ENCODE peak calls at places on chromosomes 12 and 14, in eight cellular contexts. B, G, V, P, K, A, S and C are unnamed samples.

GRCh38 chr12:124654666-124655316 is 87.4 kb upstream of the NCOR2 start:
- DNase-seq in B (no peak), G (peak; percentile 74), V (no peak), P (no peak), K (no peak), A (peak; percentile 81), S (no peak), C (no peak)

GRCh38 chr14:31936100-31936499 is 141.0 kb upstream of the ARHGAP5 start:
- DNase-seq in B (no peak), G (no peak), V (no peak), P (no peak), K (no peak), A (no peak), S (no peak), C (no peak)

GRCh38 chr14:37721976-37722659 is 126.7 kb downstream of the TTC6 start:
- DNase-seq in B (no peak), G (no peak), V (peak; percentile 85), P (no peak), K (no peak), A (no peak), S (no peak), C (no peak)

GRCh38 chr12:2679068-2679815 is 115.5 kb upstream of the FKBP4 start:
- DNase-seq in B (no peak), G (no peak), V (no peak), P (no peak), K (no peak), A (peak; percentile 50), S (no peak), C (no peak)

GRCh38 chr14:69428289-69428998 is 30.0 kb downstream of the SLC39A9 start:
- DNase-seq in B (no peak), G (no peak), V (no peak), P (peak; percentile 54), K (no peak), A (no peak), S (no peak), C (peak; percentile 5)

GRCh38 chr12:25675808-25676207 is 122.7 kb upstream of the LMNTD1 start:
- DNase-seq in B (no peak), G (no peak), V (no peak), P (no peak), K (no peak), A (no peak), S (no peak), C (no peak)

GRCh38 chr14:104604461-104605449 is at the start of gene TMEM179:
- DNase-seq in B (peak; percentile 89), G (no peak), V (peak; percentile 13), P (peak; percentile 53), K (peak; percentile 76), A (peak; percentile 33), S (no peak), C (no peak)

GRCh38 chr12:109637341-109637740 is 63.7 kb downstream of the MVK start:
- DNase-seq in B (no peak), G (no peak), V (no peak), P (no peak), K (no peak), A (no peak), S (no peak), C (no peak)

GRCh38 chr14:35875296-35875695 is 49.2 kb downstream of the BRMS1L start:
- DNase-seq in B (no peak), G (no peak), V (no peak), P (no peak), K (no peak), A (no peak), S (peak; percentile 11), C (no peak)

GRCh38 chr14:105944632-105945610 is 418.5 kb downstream of the TMEM121 start:
- DNase-seq in B (no peak), G (peak; percentile 39), V (no peak), P (peak; percentile 49), K (no peak), A (no peak), S (no peak), C (no peak)

GRCh38 chr14:59997966-59998365 is 78.0 kb downstream of the LRRC9 start:
- DNase-seq in B (no peak), G (no peak), V (no peak), P (no peak), K (no peak), A (no peak), S (no peak), C (no peak)
- TF ChIP-seq CTCF in B (no peak), G (no peak), V (no peak), P (no peak), K (no peak), A (no peak), S (no peak), C (no peak)

GRCh38 chr14:61690982-61691381 is 4.3 kb upstream of the HIF1A start:
- DNase-seq in B (no peak), G (no peak), V (no peak), P (no peak), K (no peak), A (no peak), S (no peak), C (no peak)
- TF ChIP-seq CTCF in B (no peak), G (no peak), V (no peak), P (no peak), K (no peak), A (no peak), S (no peak), C (no peak)

GRCh38 chr12:104456417-104456949 is at the start of gene CHST11:
- DNase-seq in B (peak; percentile 96), G (peak; percentile 89), V (peak; percentile 81), P (peak; percentile 94), K (peak; percentile 79), A (peak; percentile 94), S (peak; percentile 83), C (no peak)
- TF ChIP-seq CTCF in B (peak; percentile 33), G (peak; percentile 18), V (peak; percentile 23), P (no peak), K (peak; percentile 36), A (peak; percentile 42), S (peak; percentile 48), C (peak; percentile 23)

GRCh38 chr12:127025545-127025944 is 1241.4 kb upstream of the TMEM132C start:
- DNase-seq in B (no peak), G (no peak), V (peak; percentile 18), P (no peak), K (no peak), A (no peak), S (no peak), C (no peak)
- TF ChIP-seq CTCF in B (no peak), G (no peak), V (peak; percentile 35), P (no peak), K (peak; percentile 20), A (no peak), S (peak; percentile 27), C (peak; percentile 22)

GRCh38 chr12:116204169-116204568 is 73.3 kb downstream of the MED13L start:
- DNase-seq in B (no peak), G (no peak), V (no peak), P (no peak), K (no peak), A (no peak), S (no peak), C (no peak)

GRCh38 chr12:116201908-116202307 is 75.6 kb downstream of the MED13L start:
- DNase-seq in B (no peak), G (no peak), V (no peak), P (no peak), K (no peak), A (no peak), S (peak; percentile 16), C (no peak)

GRCh38 chr12:116202433-116202832 is 75.1 kb downstream of the MED13L start:
- DNase-seq in B (no peak), G (no peak), V (no peak), P (no peak), K (no peak), A (no peak), S (no peak), C (no peak)

GRCh38 chr12:116201359-116201758 is 76.1 kb downstream of the MED13L start:
- DNase-seq in B (no peak), G (no peak), V (no peak), P (no peak), K (no peak), A (no peak), S (no peak), C (no peak)

DNA sequence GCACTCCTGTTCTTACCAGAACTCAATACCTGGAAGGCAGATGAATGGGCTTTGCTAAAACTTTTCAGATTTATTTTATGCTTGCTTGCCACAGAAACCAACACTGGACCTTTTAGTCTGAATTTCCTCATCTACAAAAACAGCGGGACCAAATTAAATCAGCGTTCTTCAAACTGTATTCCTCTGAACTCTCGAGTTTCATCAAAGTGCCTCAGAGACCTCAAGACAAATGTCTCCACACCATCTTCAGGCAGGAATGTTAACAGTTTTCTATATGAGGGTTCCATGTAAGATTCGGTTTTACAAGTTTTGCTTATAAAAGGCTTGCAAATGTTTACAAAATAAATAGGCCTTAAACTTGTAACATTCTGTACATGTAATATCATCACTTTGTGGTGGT is 74.6 kb downstream of the MED13L start:
- DNase-seq in B (no peak), G (no peak), V (no peak), P (no peak), K (no peak), A (no peak), S (peak; percentile 9), C (no peak)
- TF ChIP-seq CTCF in B (no peak), G (no peak), V (no peak), P (no peak), K (no peak), A (no peak), S (peak; percentile 47), C (no peak)

DNA sequence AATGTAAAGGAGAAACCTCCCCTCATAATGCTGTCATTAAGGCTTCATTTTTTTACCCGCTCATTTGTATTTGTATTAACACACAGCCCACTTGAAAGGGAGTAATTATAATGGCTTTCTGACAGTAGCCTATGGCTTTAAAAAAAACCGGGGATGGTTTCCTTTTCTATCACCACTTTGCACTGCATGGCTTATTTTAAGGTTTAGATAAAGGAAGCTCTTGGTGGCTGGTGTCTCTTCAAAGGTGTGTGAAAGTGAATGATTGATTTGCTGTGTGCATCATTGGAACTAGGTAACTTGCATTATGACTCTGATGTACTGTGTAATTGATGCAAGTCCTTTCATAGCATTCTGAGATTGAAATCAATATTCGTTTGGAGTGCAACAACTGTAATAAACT is 80.7 kb downstream of the NPAS3 start:
- DNase-seq in B (no peak), G (no peak), V (no peak), P (no peak), K (no peak), A (no peak), S (no peak), C (no peak)
- TF ChIP-seq CTCF in B (no peak), G (no peak), V (no peak), P (no peak), K (no peak), A (no peak), S (no peak), C (no peak)

DNA sequence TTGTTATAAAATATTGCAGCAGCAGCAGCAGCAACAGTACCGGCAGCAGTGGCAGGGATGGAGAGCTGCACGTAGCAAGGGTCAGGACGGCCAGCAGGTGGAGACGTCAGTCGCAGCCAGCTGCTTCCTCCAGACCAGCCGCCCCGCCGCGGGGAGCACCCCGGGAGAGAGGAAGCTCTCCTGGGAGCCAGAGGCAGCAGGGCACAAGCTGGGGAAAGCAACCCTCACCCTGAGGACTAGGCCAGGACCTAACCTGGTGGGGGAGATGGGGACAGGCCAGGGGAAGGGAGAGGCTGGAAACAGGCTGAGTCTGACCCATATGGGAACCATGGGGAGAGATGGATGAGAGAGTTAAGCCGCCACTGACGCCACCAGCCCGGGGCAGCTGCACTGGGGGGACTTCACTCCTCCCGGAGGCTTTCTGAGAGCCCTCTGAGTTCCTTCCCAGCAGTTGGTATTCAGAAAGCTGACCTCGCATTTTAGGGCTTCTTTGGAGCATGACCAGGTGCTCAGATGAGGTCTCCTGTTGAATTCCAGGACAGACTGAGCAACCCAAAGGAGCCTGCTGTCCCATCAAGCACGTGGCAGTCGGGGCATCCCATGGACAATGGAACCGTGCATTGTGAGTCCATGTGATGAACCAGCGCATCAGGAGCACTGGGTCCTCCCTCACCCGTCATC is 56.3 kb downstream of the SPTB start:
- DNase-seq in B (peak; percentile 89), G (peak; percentile 77), V (peak; percentile 71), P (peak; percentile 84), K (peak; percentile 70), A (peak; percentile 84), S (peak; percentile 54), C (peak; percentile 16)
- TF ChIP-seq CTCF in B (peak; percentile 79), G (peak; percentile 78), V (peak; percentile 70), P (peak; percentile 81), K (peak; percentile 81), A (peak; percentile 79), S (peak; percentile 93), C (peak; percentile 80)